ENCODE peak calls at places on chromosomes 16 and 17, in seven cellular contexts. G, W, I, V, O, N and M are unnamed samples.
A peak's percentile ranks its signal among the peaks of the same experiment; 100 is the strongest.

GRCh38 chr16:84959045-84959576 is 52.2 kb downstream of the ZDHHC7 start:
- DNase-seq in G (no peak), W (no peak), I (no peak), V (no peak), O (no peak), N (no peak), M (no peak)

GRCh38 chr16:49940464-49941224 is 84.4 kb upstream of the CNEP1R1 start:
- DNase-seq in G (no peak), W (no peak), I (no peak), V (no peak), O (no peak), N (peak; percentile 50), M (no peak)

GRCh38 chr17:77083547-77083946 is 57.2 kb upstream of the SEC14L1 start:
- DNase-seq in G (no peak), W (no peak), I (no peak), V (no peak), O (no peak), N (no peak), M (no peak)

GRCh38 chr17:78449983-78450382 is 71.5 kb downstream of the PGS1 start:
- DNase-seq in G (no peak), W (no peak), I (no peak), V (no peak), O (no peak), N (no peak), M (no peak)

GRCh38 chr16:79122343-79122742 is 478.2 kb downstream of the MAF start:
- DNase-seq in G (no peak), W (no peak), I (no peak), V (no peak), O (no peak), N (no peak), M (no peak)

GRCh38 chr16:78496189-78496588 is 396.7 kb downstream of the WWOX start:
- DNase-seq in G (no peak), W (no peak), I (no peak), V (no peak), O (no peak), N (no peak), M (no peak)

GRCh38 chr16:50636865-50637374 is 44.2 kb downstream of the SNX20 start:
- DNase-seq in G (no peak), W (no peak), I (no peak), V (no peak), O (no peak), N (no peak), M (no peak)

GRCh38 chr16:56353054-56353921 is 72.1 kb downstream of the AMFR start:
- DNase-seq in G (no peak), W (no peak), I (no peak), V (no peak), O (no peak), N (peak; percentile 69), M (no peak)

GRCh38 chr16:85460983-85461813 is 151.9 kb upstream of the GSE1 start:
- DNase-seq in G (no peak), W (no peak), I (no peak), V (no peak), O (peak; percentile 10), N (no peak), M (peak; percentile 61)

GRCh38 chr17:62827722-62828498 is 19.8 kb upstream of the MARCHF10 start:
- DNase-seq in G (no peak), W (no peak), I (no peak), V (no peak), O (no peak), N (no peak), M (peak; percentile 46)

GRCh38 chr16:89863741-89864391 is 9.5 kb upstream of the TCF25 start:
- DNase-seq in G (no peak), W (peak; percentile 34), I (no peak), V (no peak), O (no peak), N (no peak), M (peak; percentile 37)

GRCh38 chr16:88316941-88317618 is 65.7 kb upstream of the ZNF469 start:
- DNase-seq in G (no peak), W (no peak), I (no peak), V (no peak), O (no peak), N (no peak), M (no peak)

GRCh38 chr16:81873221-81873620 is 94.1 kb downstream of the PLCG2 start:
- DNase-seq in G (peak; percentile 25), W (no peak), I (no peak), V (no peak), O (no peak), N (no peak), M (no peak)

DNA sequence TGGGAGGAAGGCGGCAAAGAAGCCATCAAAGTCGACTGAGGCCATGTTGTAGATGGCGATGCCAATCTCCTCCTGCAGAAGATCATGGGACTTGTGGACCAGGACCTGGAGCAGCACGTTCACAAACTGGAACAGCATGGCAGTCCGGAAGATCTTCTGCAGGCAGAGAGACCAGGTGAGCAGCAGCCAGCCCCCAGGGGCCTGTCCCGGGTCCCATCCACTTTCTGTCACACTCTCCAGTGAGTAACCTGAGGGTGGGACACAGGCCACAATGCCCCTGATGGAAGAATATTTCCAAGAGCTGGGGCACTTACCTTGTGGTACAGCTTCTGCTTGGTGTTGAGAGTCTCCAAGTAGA is 38.0 kb upstream of the GSG1L start:
- DNase-seq in G (no peak), W (no peak), I (no peak), V (no peak), O (no peak), N (peak; percentile 16), M (no peak)
- TF ChIP-seq CTCF in G (no peak), W (no peak), I (no peak), V (no peak), O (no peak), N (no peak), M (no peak)

GRCh38 chr16:76669288-76669687 is 392.1 kb downstream of the CNTNAP4 start:
- DNase-seq in G (no peak), W (no peak), I (no peak), V (no peak), O (no peak), N (no peak), M (no peak)

GRCh38 chr16:76668207-76668725 is 391.1 kb downstream of the CNTNAP4 start:
- DNase-seq in G (no peak), W (no peak), I (no peak), V (no peak), O (no peak), N (no peak), M (no peak)

GRCh38 chr16:76661691-76662090 is 384.5 kb downstream of the CNTNAP4 start:
- DNase-seq in G (no peak), W (no peak), I (no peak), V (no peak), O (no peak), N (no peak), M (no peak)

GRCh38 chr16:76670125-76670857 is 393.1 kb downstream of the CNTNAP4 start:
- DNase-seq in G (no peak), W (no peak), I (no peak), V (no peak), O (no peak), N (no peak), M (no peak)

DNA sequence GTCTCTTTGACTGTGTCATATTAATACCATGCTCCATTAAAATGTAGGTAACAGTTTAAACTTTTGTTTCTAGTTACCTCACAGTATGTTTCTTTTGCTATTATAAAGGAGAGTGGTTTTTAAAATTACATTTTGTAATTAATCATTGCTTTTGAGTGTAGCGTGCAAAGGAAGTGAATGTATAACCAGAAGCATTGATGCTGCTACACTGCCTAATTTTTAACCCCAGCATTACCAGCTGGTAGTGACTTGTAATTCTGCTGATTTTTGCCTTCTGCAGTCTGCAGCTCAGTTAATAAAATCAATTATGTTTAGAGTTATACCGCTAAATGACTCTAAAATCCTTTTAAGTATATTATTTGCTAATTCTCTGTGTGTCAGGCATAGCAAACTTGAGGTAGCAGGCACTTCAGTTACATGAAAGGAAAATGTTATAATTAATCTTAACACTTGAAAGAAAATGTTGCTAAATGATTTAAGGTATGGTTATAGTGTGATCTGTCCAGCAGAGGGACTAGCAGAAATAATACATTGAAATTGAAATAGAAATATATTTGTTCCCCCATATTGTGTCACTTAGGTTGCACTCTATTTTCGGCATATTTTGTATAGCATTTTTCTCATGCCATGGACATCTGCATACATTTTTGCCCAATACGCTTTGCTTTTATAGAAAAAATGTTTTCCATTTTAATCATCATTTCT is 388.5 kb downstream of the CNTNAP4 start:
- DNase-seq in G (no peak), W (no peak), I (no peak), V (no peak), O (no peak), N (no peak), M (no peak)
- TF ChIP-seq CTCF in G (peak; percentile 15), W (no peak), I (no peak), V (no peak), O (peak; percentile 19), N (no peak), M (no peak)

GRCh38 chr16:67807148-67807682 is 526 bp downstream of the TSNAXIP1 start:
- DNase-seq in G (no peak), W (no peak), I (no peak), V (no peak), O (no peak), N (no peak), M (no peak)
- TF ChIP-seq CTCF in G (peak; percentile 11), W (no peak), I (no peak), V (no peak), O (peak; percentile 25), N (no peak), M (peak; percentile 34)

GRCh38 chr17:47622179-47622549 is 27.6 kb upstream of the KPNB1 start:
- DNase-seq in G (no peak), W (no peak), I (no peak), V (no peak), O (no peak), N (no peak), M (no peak)

GRCh38 chr17:47620503-47621245 is 29.0 kb upstream of the KPNB1 start:
- DNase-seq in G (no peak), W (no peak), I (no peak), V (no peak), O (no peak), N (no peak), M (no peak)

GRCh38 chr17:47624727-47625068 is 25.0 kb upstream of the KPNB1 start:
- DNase-seq in G (no peak), W (no peak), I (no peak), V (no peak), O (no peak), N (no peak), M (no peak)

GRCh38 chr17:47618416-47618815 is 31.3 kb upstream of the KPNB1 start:
- DNase-seq in G (no peak), W (no peak), I (no peak), V (no peak), O (no peak), N (no peak), M (peak; percentile 14)

DNA sequence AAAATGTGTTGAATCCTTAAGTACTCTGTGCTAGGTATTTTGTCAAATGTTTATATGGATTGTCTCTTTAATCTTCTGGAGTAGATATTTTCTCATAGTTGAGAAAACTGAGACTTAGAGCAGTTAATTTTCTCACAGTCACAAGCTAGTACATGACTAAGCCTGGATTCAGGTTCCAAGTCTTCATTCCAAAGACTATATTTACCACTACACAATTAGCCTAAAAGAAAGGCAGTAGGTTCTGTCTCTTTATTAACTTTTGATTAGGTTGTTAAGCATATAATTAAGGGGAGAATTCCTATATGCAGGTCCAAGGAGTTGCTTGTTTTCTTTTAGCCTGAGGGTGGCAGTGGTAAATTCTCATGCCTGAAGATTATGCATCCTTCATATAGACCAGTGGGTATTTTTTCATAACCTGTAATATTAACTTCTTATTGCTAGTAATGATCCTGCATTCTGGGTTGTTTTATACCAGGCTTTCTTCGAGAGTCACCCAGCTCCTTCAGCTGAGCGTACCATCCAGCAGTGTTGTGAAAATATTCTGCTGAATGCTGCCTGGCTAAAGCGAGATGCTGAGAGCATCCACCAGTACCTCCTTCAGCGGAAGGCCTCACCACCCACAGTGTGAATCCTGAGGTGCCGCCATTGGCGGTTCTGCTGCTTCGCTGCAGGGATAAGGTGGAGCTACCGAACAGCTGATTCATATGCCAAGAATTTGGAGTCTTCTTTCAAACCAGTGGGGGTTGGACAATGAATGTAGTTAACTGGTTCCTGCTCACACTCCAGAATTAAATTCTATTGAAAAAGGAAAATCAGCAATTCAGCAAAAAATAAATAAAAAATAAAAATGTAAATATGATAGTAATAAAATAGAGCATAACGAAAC is 28.2 kb upstream of the KPNB1 start:
- DNase-seq in G (peak; percentile 68), W (no peak), I (no peak), V (peak; percentile 59), O (peak; percentile 69), N (no peak), M (peak; percentile 87)
- TF ChIP-seq CTCF in G (peak; percentile 16), W (no peak), I (no peak), V (no peak), O (no peak), N (no peak), M (no peak)